ENCODE peak calls at places on chromosomes 1 and 21, in nine cellular contexts. One of them, this sample, is unnamed.

GRCh38 chr1:208499601-208500000 is 255.4 kb upstream of the PLXNA2 start:
- DNase-seq in adrenal gland: no peak
- DNase-seq in psoas muscle: no peak
- DNase-seq in kidney: no peak
- DNase-seq in esophagus muscularis mucosa: no peak
- DNase-seq in cardiac muscle cell: no peak
- DNase-seq in spleen: no peak
- DNase-seq in endothelial cell of umbilical vein: peak
- DNase-seq in H1: no peak
- DNase-seq in this sample: no peak

GRCh38 chr21:44509539-44509938 is 30.5 kb downstream of the KRTAP10-1 start:
- DNase-seq in adrenal gland: peak
- DNase-seq in psoas muscle: no peak
- DNase-seq in kidney: peak
- DNase-seq in esophagus muscularis mucosa: no peak
- DNase-seq in cardiac muscle cell: no peak
- DNase-seq in spleen: no peak
- DNase-seq in endothelial cell of umbilical vein: no peak
- DNase-seq in H1: no peak
- DNase-seq in this sample: peak

GRCh38 chr1:239826209-239826608 is 265.5 kb upstream of the FMN2 start:
- DNase-seq in adrenal gland: no peak
- DNase-seq in psoas muscle: no peak
- DNase-seq in kidney: no peak
- DNase-seq in esophagus muscularis mucosa: no peak
- DNase-seq in cardiac muscle cell: no peak
- DNase-seq in spleen: no peak
- DNase-seq in endothelial cell of umbilical vein: no peak
- DNase-seq in H1: no peak
- DNase-seq in this sample: no peak

GRCh38 chr1:3536395-3536794 is 74.9 kb downstream of the MEGF6 start:
- DNase-seq in adrenal gland: no peak
- DNase-seq in psoas muscle: no peak
- DNase-seq in kidney: no peak
- DNase-seq in esophagus muscularis mucosa: no peak
- DNase-seq in cardiac muscle cell: no peak
- DNase-seq in spleen: no peak
- DNase-seq in endothelial cell of umbilical vein: no peak
- DNase-seq in H1: no peak
- DNase-seq in this sample: no peak

GRCh38 chr1:20211511-20211931 is 25.2 kb upstream of the PLA2G2C start:
- DNase-seq in adrenal gland: peak
- DNase-seq in psoas muscle: no peak
- DNase-seq in kidney: peak
- DNase-seq in esophagus muscularis mucosa: no peak
- DNase-seq in cardiac muscle cell: no peak
- DNase-seq in spleen: no peak
- DNase-seq in endothelial cell of umbilical vein: no peak
- DNase-seq in H1: no peak
- DNase-seq in this sample: peak

GRCh38 chr1:226722240-226722900 is 16.7 kb downstream of the ITPKB start:
- DNase-seq in adrenal gland: no peak
- DNase-seq in psoas muscle: no peak
- DNase-seq in kidney: no peak
- DNase-seq in esophagus muscularis mucosa: no peak
- DNase-seq in cardiac muscle cell: no peak
- DNase-seq in spleen: no peak
- DNase-seq in endothelial cell of umbilical vein: no peak
- DNase-seq in H1: no peak
- DNase-seq in this sample: no peak

GRCh38 chr1:22184892-22185612 is 42.2 kb upstream of the WNT4 start:
- DNase-seq in adrenal gland: no peak
- DNase-seq in psoas muscle: no peak
- DNase-seq in kidney: peak
- DNase-seq in esophagus muscularis mucosa: no peak
- DNase-seq in cardiac muscle cell: no peak
- DNase-seq in spleen: no peak
- DNase-seq in endothelial cell of umbilical vein: no peak
- DNase-seq in H1: peak
- DNase-seq in this sample: no peak

GRCh38 chr1:160096491-160097116 is 1.8 kb downstream of the IGSF8 start:
- DNase-seq in adrenal gland: peak
- DNase-seq in psoas muscle: peak
- DNase-seq in kidney: peak
- DNase-seq in esophagus muscularis mucosa: no peak
- DNase-seq in cardiac muscle cell: no peak
- DNase-seq in spleen: peak
- DNase-seq in endothelial cell of umbilical vein: no peak
- DNase-seq in H1: no peak
- DNase-seq in this sample: peak

GRCh38 chr1:203401151-203401550 is 50.2 kb upstream of the FMOD start:
- DNase-seq in adrenal gland: no peak
- DNase-seq in psoas muscle: no peak
- DNase-seq in kidney: no peak
- DNase-seq in esophagus muscularis mucosa: peak
- DNase-seq in cardiac muscle cell: peak
- DNase-seq in spleen: no peak
- DNase-seq in endothelial cell of umbilical vein: no peak
- DNase-seq in H1: no peak
- DNase-seq in this sample: no peak
- H3K27ac ChIP-seq in adrenal gland: no peak
- H3K27ac ChIP-seq in psoas muscle: no peak
- H3K27ac ChIP-seq in kidney: peak
- H3K27ac ChIP-seq in esophagus muscularis mucosa: peak
- H3K27ac ChIP-seq in cardiac muscle cell: no peak
- H3K27ac ChIP-seq in spleen: peak
- H3K27ac ChIP-seq in endothelial cell of umbilical vein: no peak
- H3K27ac ChIP-seq in H1: no peak
- H3K27ac ChIP-seq in this sample: no peak

GRCh38 chr1:34930702-34931071 is 1.2 kb upstream of the DLGAP3 start:
- DNase-seq in adrenal gland: no peak
- DNase-seq in psoas muscle: no peak
- DNase-seq in kidney: no peak
- DNase-seq in esophagus muscularis mucosa: peak
- DNase-seq in cardiac muscle cell: no peak
- DNase-seq in spleen: no peak
- DNase-seq in endothelial cell of umbilical vein: no peak
- DNase-seq in H1: no peak
- DNase-seq in this sample: no peak

GRCh38 chr1:34928865-34929496 is 469 bp downstream of the DLGAP3 start:
- DNase-seq in adrenal gland: no peak
- DNase-seq in psoas muscle: no peak
- DNase-seq in kidney: no peak
- DNase-seq in esophagus muscularis mucosa: no peak
- DNase-seq in cardiac muscle cell: peak
- DNase-seq in spleen: no peak
- DNase-seq in endothelial cell of umbilical vein: peak
- DNase-seq in H1: no peak
- DNase-seq in this sample: no peak

GRCh38 chr1:34929853-34930701 is 627 bp upstream of the DLGAP3 start:
- DNase-seq in adrenal gland: no peak
- DNase-seq in psoas muscle: no peak
- DNase-seq in kidney: no peak
- DNase-seq in esophagus muscularis mucosa: peak
- DNase-seq in cardiac muscle cell: peak
- DNase-seq in spleen: no peak
- DNase-seq in endothelial cell of umbilical vein: no peak
- DNase-seq in H1: peak
- DNase-seq in this sample: no peak

GRCh38 chr1:34928066-34928864 is 1.2 kb downstream of the DLGAP3 start:
- DNase-seq in adrenal gland: no peak
- DNase-seq in psoas muscle: no peak
- DNase-seq in kidney: no peak
- DNase-seq in esophagus muscularis mucosa: no peak
- DNase-seq in cardiac muscle cell: no peak
- DNase-seq in spleen: no peak
- DNase-seq in endothelial cell of umbilical vein: no peak
- DNase-seq in H1: no peak
- DNase-seq in this sample: no peak

DNA sequence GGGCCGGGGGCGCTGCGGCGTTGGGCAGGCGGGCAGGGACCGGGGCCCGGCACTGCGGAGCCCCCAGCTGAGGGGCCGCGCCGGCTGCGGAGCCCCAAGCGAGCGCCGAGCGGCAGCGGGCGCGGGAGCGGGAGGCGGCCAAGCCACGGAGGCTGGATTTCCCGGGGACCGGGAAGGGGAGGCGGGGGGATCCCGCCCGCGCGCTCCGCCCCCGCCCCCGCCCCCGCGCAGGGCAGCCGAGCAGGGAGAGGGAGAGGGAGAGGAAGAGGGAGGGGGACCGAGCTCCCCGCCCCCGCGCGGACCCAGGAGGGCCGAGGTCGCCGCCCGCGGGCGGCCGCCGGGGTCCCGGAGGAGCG is at the start of gene DLGAP3:
- DNase-seq in adrenal gland: peak
- DNase-seq in psoas muscle: no peak
- DNase-seq in kidney: no peak
- DNase-seq in esophagus muscularis mucosa: no peak
- DNase-seq in cardiac muscle cell: peak
- DNase-seq in spleen: no peak
- DNase-seq in endothelial cell of umbilical vein: no peak
- DNase-seq in H1: peak
- DNase-seq in this sample: no peak
- TF ChIP-seq CTCF in adrenal gland: no peak
- TF ChIP-seq CTCF in psoas muscle: no peak
- TF ChIP-seq CTCF in kidney: no peak
- TF ChIP-seq CTCF in esophagus muscularis mucosa: no peak
- TF ChIP-seq CTCF in cardiac muscle cell: no peak
- TF ChIP-seq CTCF in spleen: no peak
- TF ChIP-seq CTCF in endothelial cell of umbilical vein: no peak
- TF ChIP-seq CTCF in H1: no peak
- TF ChIP-seq CTCF in this sample: no peak

DNA sequence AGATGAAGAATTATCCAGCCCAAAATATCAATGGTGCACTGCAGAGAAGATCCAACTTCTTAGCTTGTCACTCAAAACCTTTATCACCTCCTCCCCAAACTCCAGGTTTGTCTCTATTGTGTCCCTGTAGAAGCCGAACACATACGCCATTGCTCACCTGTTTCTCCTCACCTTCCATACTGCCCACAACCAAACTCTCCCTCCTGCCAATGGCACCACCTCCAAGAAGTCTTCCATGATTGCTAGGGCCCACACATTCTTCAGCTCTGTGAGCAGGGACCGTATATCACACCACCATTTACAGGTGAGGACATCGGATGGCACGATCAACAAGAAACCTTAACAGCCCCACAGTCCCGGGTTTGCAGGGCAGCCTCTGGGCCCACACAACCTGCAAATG is 2.2 kb downstream of the LAPTM5 start:
- DNase-seq in adrenal gland: no peak
- DNase-seq in psoas muscle: no peak
- DNase-seq in kidney: no peak
- DNase-seq in esophagus muscularis mucosa: no peak
- DNase-seq in cardiac muscle cell: no peak
- DNase-seq in spleen: peak
- DNase-seq in endothelial cell of umbilical vein: no peak
- DNase-seq in H1: no peak
- DNase-seq in this sample: no peak
- H3K27ac ChIP-seq in adrenal gland: no peak
- H3K27ac ChIP-seq in psoas muscle: no peak
- H3K27ac ChIP-seq in kidney: no peak
- H3K27ac ChIP-seq in esophagus muscularis mucosa: no peak
- H3K27ac ChIP-seq in cardiac muscle cell: no peak
- H3K27ac ChIP-seq in spleen: peak
- H3K27ac ChIP-seq in endothelial cell of umbilical vein: no peak
- H3K27ac ChIP-seq in H1: no peak
- H3K27ac ChIP-seq in this sample: peak

GRCh38 chr1:153661111-153661708 is 2.7 kb downstream of the SNAPIN start:
- DNase-seq in adrenal gland: no peak
- DNase-seq in psoas muscle: no peak
- DNase-seq in kidney: no peak
- DNase-seq in esophagus muscularis mucosa: no peak
- DNase-seq in cardiac muscle cell: no peak
- DNase-seq in spleen: no peak
- DNase-seq in endothelial cell of umbilical vein: no peak
- DNase-seq in H1: no peak
- DNase-seq in this sample: no peak

GRCh38 chr1:153659175-153659534 is 652 bp downstream of the SNAPIN start:
- DNase-seq in adrenal gland: no peak
- DNase-seq in psoas muscle: no peak
- DNase-seq in kidney: no peak
- DNase-seq in esophagus muscularis mucosa: no peak
- DNase-seq in cardiac muscle cell: no peak
- DNase-seq in spleen: peak
- DNase-seq in endothelial cell of umbilical vein: no peak
- DNase-seq in H1: no peak
- DNase-seq in this sample: no peak

GRCh38 chr1:153659656-153660055 is 1.2 kb downstream of the SNAPIN start:
- DNase-seq in adrenal gland: no peak
- DNase-seq in psoas muscle: no peak
- DNase-seq in kidney: no peak
- DNase-seq in esophagus muscularis mucosa: no peak
- DNase-seq in cardiac muscle cell: no peak
- DNase-seq in spleen: no peak
- DNase-seq in endothelial cell of umbilical vein: no peak
- DNase-seq in H1: no peak
- DNase-seq in this sample: no peak

GRCh38 chr1:153655333-153655732 is 3.2 kb upstream of the SNAPIN start:
- DNase-seq in adrenal gland: no peak
- DNase-seq in psoas muscle: no peak
- DNase-seq in kidney: no peak
- DNase-seq in esophagus muscularis mucosa: no peak
- DNase-seq in cardiac muscle cell: no peak
- DNase-seq in spleen: no peak
- DNase-seq in endothelial cell of umbilical vein: no peak
- DNase-seq in H1: no peak
- DNase-seq in this sample: no peak

DNA sequence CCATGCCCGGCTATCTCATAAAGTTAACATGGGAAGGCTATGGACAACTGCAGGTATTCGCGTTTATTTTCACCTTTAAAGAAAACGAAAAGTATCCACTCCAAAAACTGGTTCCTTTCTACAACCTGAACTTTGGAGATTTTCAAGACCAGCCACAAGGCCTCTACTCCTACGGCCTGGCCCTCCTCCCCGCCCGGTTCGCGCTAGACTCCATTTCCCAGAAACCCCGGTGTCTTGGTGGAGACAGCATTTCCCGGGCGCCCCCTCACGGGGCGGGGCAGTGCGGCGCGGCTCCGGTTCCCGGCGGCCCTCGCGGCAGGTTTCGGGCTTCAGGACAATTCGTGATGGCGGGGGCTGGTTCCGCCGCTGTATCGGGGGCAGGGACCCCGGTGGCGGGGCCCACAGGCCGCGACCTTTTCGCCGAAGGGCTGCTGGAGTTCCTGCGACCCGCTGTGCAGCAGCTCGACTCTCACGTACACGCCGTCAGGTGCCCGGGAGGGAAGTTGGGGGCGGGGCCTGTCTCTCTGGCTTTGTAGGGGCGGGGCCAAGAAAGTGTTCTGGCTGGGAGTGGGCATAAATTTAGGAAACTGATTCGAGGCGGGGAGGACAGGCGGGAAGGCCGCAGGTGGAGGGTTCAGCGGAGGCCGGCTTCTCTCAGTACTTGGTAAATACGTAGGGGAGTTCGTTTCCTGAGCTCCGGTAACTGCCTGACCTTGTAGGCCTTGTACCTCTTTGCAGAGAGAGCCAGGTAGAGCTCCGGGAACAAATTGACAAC is at the start of gene SNAPIN:
- DNase-seq in adrenal gland: peak
- DNase-seq in psoas muscle: peak
- DNase-seq in kidney: peak
- DNase-seq in esophagus muscularis mucosa: peak
- DNase-seq in cardiac muscle cell: peak
- DNase-seq in spleen: peak
- DNase-seq in endothelial cell of umbilical vein: peak
- DNase-seq in H1: peak
- DNase-seq in this sample: peak
- TF ChIP-seq CTCF in adrenal gland: no peak
- TF ChIP-seq CTCF in psoas muscle: no peak
- TF ChIP-seq CTCF in kidney: no peak
- TF ChIP-seq CTCF in esophagus muscularis mucosa: peak
- TF ChIP-seq CTCF in cardiac muscle cell: peak
- TF ChIP-seq CTCF in spleen: no peak
- TF ChIP-seq CTCF in endothelial cell of umbilical vein: no peak
- TF ChIP-seq CTCF in H1: peak
- TF ChIP-seq CTCF in this sample: no peak